ENCODE peak calls at places on chromosomes 11 and 22, in nine cellular contexts. One of them, this sample, is unnamed.

GRCh38 chr11:96426356-96427103 is 36.7 kb downstream of the JRKL start:
- DNase-seq in HEK293T: peak
- DNase-seq in GM10248: peak
- DNase-seq in HTR-8/SVneo: peak
- DNase-seq in activated naive CD4-positive, alpha-beta T cell treated with Interleukin-2 at 50 U/mL for 16 hours: no peak
- DNase-seq in GOT3: no peak
- DNase-seq in LoVo: peak
- DNase-seq in GM04504: peak
- DNase-seq in CD8-positive, alpha-beta T cell: no peak
- DNase-seq in this sample: no peak

GRCh38 chr11:122046846-122047245 is 69.2 kb downstream of the BLID start:
- DNase-seq in GM04504: peak
- DNase-seq in CD8-positive, alpha-beta T cell: no peak
- DNase-seq in HTR-8/SVneo: no peak
- DNase-seq in GM10248: no peak
- DNase-seq in activated naive CD4-positive, alpha-beta T cell treated with Interleukin-2 at 50 U/mL for 16 hours: no peak
- DNase-seq in GOT3: no peak
- DNase-seq in HEK293T: no peak
- DNase-seq in LoVo: no peak
- DNase-seq in this sample: no peak

GRCh38 chr11:110479445-110480101 is 49.8 kb downstream of the FDX1 start:
- DNase-seq in CD8-positive, alpha-beta T cell: no peak
- DNase-seq in activated naive CD4-positive, alpha-beta T cell treated with Interleukin-2 at 50 U/mL for 16 hours: no peak
- DNase-seq in GOT3: no peak
- DNase-seq in HTR-8/SVneo: no peak
- DNase-seq in LoVo: no peak
- DNase-seq in GM04504: peak
- DNase-seq in GM10248: no peak
- DNase-seq in HEK293T: no peak
- DNase-seq in this sample: no peak

GRCh38 chr11:44286268-44286880 is 23.6 kb downstream of the ALX4 start:
- DNase-seq in HEK293T: peak
- DNase-seq in LoVo: peak
- DNase-seq in HTR-8/SVneo: peak
- DNase-seq in GM10248: peak
- DNase-seq in GOT3: no peak
- DNase-seq in activated naive CD4-positive, alpha-beta T cell treated with Interleukin-2 at 50 U/mL for 16 hours: peak
- DNase-seq in CD8-positive, alpha-beta T cell: peak
- DNase-seq in GM04504: peak
- DNase-seq in this sample: peak

GRCh38 chr11:26753738-26754504 is 32.1 kb upstream of the SLC5A12 start:
- DNase-seq in HEK293T: peak
- DNase-seq in CD8-positive, alpha-beta T cell: no peak
- DNase-seq in GM04504: peak
- DNase-seq in GM10248: no peak
- DNase-seq in LoVo: peak
- DNase-seq in GOT3: no peak
- DNase-seq in HTR-8/SVneo: peak
- DNase-seq in activated naive CD4-positive, alpha-beta T cell treated with Interleukin-2 at 50 U/mL for 16 hours: no peak
- DNase-seq in this sample: no peak

GRCh38 chr22:23925020-23925606 is 30.9 kb downstream of the MIF start:
- DNase-seq in LoVo: no peak
- DNase-seq in GM10248: no peak
- DNase-seq in GM04504: no peak
- DNase-seq in HEK293T: no peak
- DNase-seq in HTR-8/SVneo: no peak
- DNase-seq in CD8-positive, alpha-beta T cell: no peak
- DNase-seq in GOT3: no peak
- DNase-seq in activated naive CD4-positive, alpha-beta T cell treated with Interleukin-2 at 50 U/mL for 16 hours: no peak
- DNase-seq in this sample: no peak

GRCh38 chr11:103114836-103115235 is 5.6 kb downstream of the DYNC2H1 start:
- DNase-seq in GOT3: no peak
- DNase-seq in GM04504: no peak
- DNase-seq in CD8-positive, alpha-beta T cell: no peak
- DNase-seq in HTR-8/SVneo: no peak
- DNase-seq in LoVo: no peak
- DNase-seq in HEK293T: no peak
- DNase-seq in activated naive CD4-positive, alpha-beta T cell treated with Interleukin-2 at 50 U/mL for 16 hours: no peak
- DNase-seq in GM10248: no peak
- DNase-seq in this sample: no peak

GRCh38 chr22:49300951-49301397 is 526.7 kb downstream of the BRD1 start:
- DNase-seq in CD8-positive, alpha-beta T cell: peak
- DNase-seq in HTR-8/SVneo: no peak
- DNase-seq in HEK293T: no peak
- DNase-seq in GM04504: no peak
- DNase-seq in activated naive CD4-positive, alpha-beta T cell treated with Interleukin-2 at 50 U/mL for 16 hours: no peak
- DNase-seq in GM10248: no peak
- DNase-seq in GOT3: no peak
- DNase-seq in LoVo: no peak
- DNase-seq in this sample: no peak

GRCh38 chr11:3218483-3219280 is at the start of gene MRGPRG:
- DNase-seq in activated naive CD4-positive, alpha-beta T cell treated with Interleukin-2 at 50 U/mL for 16 hours: no peak
- DNase-seq in GOT3: no peak
- DNase-seq in GM04504: no peak
- DNase-seq in HTR-8/SVneo: no peak
- DNase-seq in LoVo: no peak
- DNase-seq in CD8-positive, alpha-beta T cell: no peak
- DNase-seq in HEK293T: no peak
- DNase-seq in GM10248: no peak
- DNase-seq in this sample: peak

GRCh38 chr22:36744413-36744765 is 31.5 kb downstream of the IFT27 start:
- DNase-seq in LoVo: no peak
- DNase-seq in GOT3: no peak
- DNase-seq in activated naive CD4-positive, alpha-beta T cell treated with Interleukin-2 at 50 U/mL for 16 hours: no peak
- DNase-seq in HEK293T: no peak
- DNase-seq in GM10248: no peak
- DNase-seq in HTR-8/SVneo: no peak
- DNase-seq in GM04504: no peak
- DNase-seq in CD8-positive, alpha-beta T cell: no peak
- DNase-seq in this sample: no peak

GRCh38 chr22:29722587-29722986 is 2.8 kb downstream of the CABP7 start:
- DNase-seq in GM10248: no peak
- DNase-seq in HTR-8/SVneo: no peak
- DNase-seq in CD8-positive, alpha-beta T cell: no peak
- DNase-seq in activated naive CD4-positive, alpha-beta T cell treated with Interleukin-2 at 50 U/mL for 16 hours: no peak
- DNase-seq in LoVo: no peak
- DNase-seq in GOT3: no peak
- DNase-seq in HEK293T: no peak
- DNase-seq in GM04504: no peak
- DNase-seq in this sample: no peak

GRCh38 chr11:2271077-2271326 is 614 bp upstream of the ASCL2 start:
- DNase-seq in HTR-8/SVneo: no peak
- DNase-seq in CD8-positive, alpha-beta T cell: peak
- DNase-seq in LoVo: no peak
- DNase-seq in GOT3: no peak
- DNase-seq in HEK293T: no peak
- DNase-seq in GM10248: no peak
- DNase-seq in activated naive CD4-positive, alpha-beta T cell treated with Interleukin-2 at 50 U/mL for 16 hours: peak
- DNase-seq in GM04504: no peak
- DNase-seq in this sample: no peak

GRCh38 chr11:111663820-111664219 is 61.6 kb downstream of the SIK2 start:
- DNase-seq in activated naive CD4-positive, alpha-beta T cell treated with Interleukin-2 at 50 U/mL for 16 hours: no peak
- DNase-seq in CD8-positive, alpha-beta T cell: no peak
- DNase-seq in GM10248: no peak
- DNase-seq in HTR-8/SVneo: no peak
- DNase-seq in GM04504: no peak
- DNase-seq in HEK293T: no peak
- DNase-seq in LoVo: no peak
- DNase-seq in GOT3: no peak
- DNase-seq in this sample: no peak

GRCh38 chr11:107563702-107564101 is 1.8 kb downstream of the ALKBH8 start:
- DNase-seq in activated naive CD4-positive, alpha-beta T cell treated with Interleukin-2 at 50 U/mL for 16 hours: peak
- DNase-seq in LoVo: peak
- DNase-seq in GM04504: no peak
- DNase-seq in GM10248: peak
- DNase-seq in GOT3: no peak
- DNase-seq in HTR-8/SVneo: peak
- DNase-seq in HEK293T: peak
- DNase-seq in CD8-positive, alpha-beta T cell: no peak
- DNase-seq in this sample: no peak

GRCh38 chr11:134119094-134119493 is 50.2 kb downstream of the JAM3 start:
- DNase-seq in GM04504: no peak
- DNase-seq in LoVo: no peak
- DNase-seq in CD8-positive, alpha-beta T cell: no peak
- DNase-seq in GOT3: no peak
- DNase-seq in GM10248: no peak
- DNase-seq in activated naive CD4-positive, alpha-beta T cell treated with Interleukin-2 at 50 U/mL for 16 hours: no peak
- DNase-seq in HTR-8/SVneo: no peak
- DNase-seq in HEK293T: no peak
- DNase-seq in this sample: no peak

GRCh38 chr11:118938491-118939411 is 13.0 kb upstream of the BCL9L start:
- DNase-seq in LoVo: peak
- DNase-seq in HEK293T: no peak
- DNase-seq in activated naive CD4-positive, alpha-beta T cell treated with Interleukin-2 at 50 U/mL for 16 hours: no peak
- DNase-seq in GM04504: no peak
- DNase-seq in HTR-8/SVneo: no peak
- DNase-seq in GM10248: no peak
- DNase-seq in CD8-positive, alpha-beta T cell: no peak
- DNase-seq in GOT3: no peak
- DNase-seq in this sample: no peak

GRCh38 chr22:23841292-23841691 is 2.5 kb upstream of the DERL3 start:
- DNase-seq in GM10248: no peak
- DNase-seq in activated naive CD4-positive, alpha-beta T cell treated with Interleukin-2 at 50 U/mL for 16 hours: no peak
- DNase-seq in CD8-positive, alpha-beta T cell: no peak
- DNase-seq in GOT3: no peak
- DNase-seq in HTR-8/SVneo: no peak
- DNase-seq in HEK293T: no peak
- DNase-seq in LoVo: no peak
- DNase-seq in GM04504: no peak
- DNase-seq in this sample: no peak

GRCh38 chr11:19320764-19321163 is 80.0 kb upstream of the E2F8 start:
- DNase-seq in activated naive CD4-positive, alpha-beta T cell treated with Interleukin-2 at 50 U/mL for 16 hours: no peak
- DNase-seq in CD8-positive, alpha-beta T cell: no peak
- DNase-seq in HTR-8/SVneo: no peak
- DNase-seq in LoVo: no peak
- DNase-seq in HEK293T: no peak
- DNase-seq in GM04504: no peak
- DNase-seq in GOT3: no peak
- DNase-seq in GM10248: no peak
- DNase-seq in this sample: no peak

GRCh38 chr22:40521046-40521445 is 115.5 kb downstream of the MRTFA start:
- DNase-seq in GOT3: no peak
- DNase-seq in GM10248: no peak
- DNase-seq in HTR-8/SVneo: no peak
- DNase-seq in GM04504: no peak
- DNase-seq in CD8-positive, alpha-beta T cell: no peak
- DNase-seq in LoVo: no peak
- DNase-seq in HEK293T: no peak
- DNase-seq in activated naive CD4-positive, alpha-beta T cell treated with Interleukin-2 at 50 U/mL for 16 hours: no peak
- DNase-seq in this sample: no peak

GRCh38 chr11:106424111-106424510 is 346.6 kb downstream of the AASDHPPT start:
- DNase-seq in HTR-8/SVneo: no peak
- DNase-seq in HEK293T: no peak
- DNase-seq in activated naive CD4-positive, alpha-beta T cell treated with Interleukin-2 at 50 U/mL for 16 hours: no peak
- DNase-seq in GM04504: peak
- DNase-seq in CD8-positive, alpha-beta T cell: no peak
- DNase-seq in LoVo: peak
- DNase-seq in GOT3: no peak
- DNase-seq in GM10248: no peak
- DNase-seq in this sample: no peak

GRCh38 chr11:74524501-74524900 is 31.0 kb upstream of the LIPT2 start:
- DNase-seq in CD8-positive, alpha-beta T cell: no peak
- DNase-seq in HTR-8/SVneo: no peak
- DNase-seq in GM10248: no peak
- DNase-seq in GM04504: no peak
- DNase-seq in HEK293T: no peak
- DNase-seq in activated naive CD4-positive, alpha-beta T cell treated with Interleukin-2 at 50 U/mL for 16 hours: no peak
- DNase-seq in GOT3: no peak
- DNase-seq in LoVo: no peak
- DNase-seq in this sample: no peak

GRCh38 chr11:74784234-74784633 is 35.6 kb downstream of the RNF169 start:
- DNase-seq in CD8-positive, alpha-beta T cell: no peak
- DNase-seq in LoVo: no peak
- DNase-seq in activated naive CD4-positive, alpha-beta T cell treated with Interleukin-2 at 50 U/mL for 16 hours: no peak
- DNase-seq in GM10248: peak
- DNase-seq in HTR-8/SVneo: no peak
- DNase-seq in HEK293T: no peak
- DNase-seq in GOT3: no peak
- DNase-seq in GM04504: no peak
- DNase-seq in this sample: no peak

GRCh38 chr11:70226967-70227366 is 23.9 kb downstream of the FADD start:
- DNase-seq in HEK293T: peak
- DNase-seq in activated naive CD4-positive, alpha-beta T cell treated with Interleukin-2 at 50 U/mL for 16 hours: no peak
- DNase-seq in GOT3: no peak
- DNase-seq in HTR-8/SVneo: no peak
- DNase-seq in CD8-positive, alpha-beta T cell: no peak
- DNase-seq in GM10248: no peak
- DNase-seq in GM04504: no peak
- DNase-seq in LoVo: no peak
- DNase-seq in this sample: no peak

GRCh38 chr11:11742486-11742885 is 99.3 kb upstream of the USP47 start:
- DNase-seq in HEK293T: no peak
- DNase-seq in GM10248: no peak
- DNase-seq in GOT3: no peak
- DNase-seq in CD8-positive, alpha-beta T cell: no peak
- DNase-seq in HTR-8/SVneo: no peak
- DNase-seq in GM04504: no peak
- DNase-seq in activated naive CD4-positive, alpha-beta T cell treated with Interleukin-2 at 50 U/mL for 16 hours: no peak
- DNase-seq in LoVo: no peak
- DNase-seq in this sample: no peak

GRCh38 chr22:27405672-27406388 is 395.7 kb downstream of the MN1 start:
- DNase-seq in HEK293T: peak
- DNase-seq in LoVo: peak
- DNase-seq in GOT3: no peak
- DNase-seq in HTR-8/SVneo: peak
- DNase-seq in GM04504: no peak
- DNase-seq in CD8-positive, alpha-beta T cell: no peak
- DNase-seq in activated naive CD4-positive, alpha-beta T cell treated with Interleukin-2 at 50 U/mL for 16 hours: no peak
- DNase-seq in GM10248: peak
- DNase-seq in this sample: peak

GRCh38 chr11:57340228-57340627 is 2.1 kb downstream of the P2RX3 start:
- DNase-seq in GOT3: no peak
- DNase-seq in CD8-positive, alpha-beta T cell: no peak
- DNase-seq in HEK293T: peak
- DNase-seq in GM10248: no peak
- DNase-seq in HTR-8/SVneo: no peak
- DNase-seq in LoVo: no peak
- DNase-seq in GM04504: no peak
- DNase-seq in activated naive CD4-positive, alpha-beta T cell treated with Interleukin-2 at 50 U/mL for 16 hours: no peak
- DNase-seq in this sample: no peak

GRCh38 chr11:33861911-33862310 is 30.0 kb downstream of the LMO2 start:
- DNase-seq in GOT3: no peak
- DNase-seq in HEK293T: no peak
- DNase-seq in CD8-positive, alpha-beta T cell: no peak
- DNase-seq in HTR-8/SVneo: no peak
- DNase-seq in GM10248: no peak
- DNase-seq in GM04504: no peak
- DNase-seq in LoVo: no peak
- DNase-seq in activated naive CD4-positive, alpha-beta T cell treated with Interleukin-2 at 50 U/mL for 16 hours: no peak
- DNase-seq in this sample: no peak

GRCh38 chr11:19953342-19953741 is 206.9 kb downstream of the DBX1 start:
- DNase-seq in HTR-8/SVneo: no peak
- DNase-seq in GM04504: no peak
- DNase-seq in GM10248: no peak
- DNase-seq in HEK293T: no peak
- DNase-seq in LoVo: no peak
- DNase-seq in GOT3: no peak
- DNase-seq in CD8-positive, alpha-beta T cell: no peak
- DNase-seq in activated naive CD4-positive, alpha-beta T cell treated with Interleukin-2 at 50 U/mL for 16 hours: no peak
- DNase-seq in this sample: no peak

GRCh38 chr11:94662065-94662779 is 95.1 kb downstream of the PIWIL4 start:
- DNase-seq in LoVo: no peak
- DNase-seq in CD8-positive, alpha-beta T cell: no peak
- DNase-seq in activated naive CD4-positive, alpha-beta T cell treated with Interleukin-2 at 50 U/mL for 16 hours: no peak
- DNase-seq in GM04504: no peak
- DNase-seq in HEK293T: no peak
- DNase-seq in GM10248: no peak
- DNase-seq in HTR-8/SVneo: no peak
- DNase-seq in GOT3: no peak
- DNase-seq in this sample: no peak

This sample was measured in GM12891.